ENCODE peak calls at places on chromosome 13, in ten cellular contexts. L is lung; M is H54; S is T-helper 17 cell; T is stimulated activated CD4-positive, alpha-beta T cell treated with anti-CD3 and anti-CD28 coated beads, Interleukin-1b, Interleukin-23, amount 100 ng/mL, for 24 hours; I is stimulated activated CD8-positive, alpha-beta memory T cell treated with anti-CD3 and anti-CD28 coated beads, Interleukin-15, amount 100 ng/mL, for 4 hours; P is Ammon's horn; A is NCI-H1092 treated with DMSO at 0.1 percent for 48 hours; V is T-helper 9 cell; X is T-helper 2 cell. H is an unnamed sample.

GRCh38 chr13:83906240-83906820 is 24.1 kb upstream of the SLITRK1 start:
- DNase-seq in A (no peak), T (no peak), P (no peak), M (no peak), X (no peak), I (no peak), V (no peak), S (no peak), L (no peak), H (no peak)

GRCh38 chr13:57045816-57046691 is 94.7 kb upstream of the PRR20A start:
- DNase-seq in M (no peak), S (no peak), A (no peak), T (no peak), X (no peak), V (no peak), I (no peak), P (no peak), L (no peak), H (no peak)

GRCh38 chr13:101289764-101290163 is 126.5 kb downstream of the NALCN start:
- DNase-seq in M (peak), L (no peak), S (no peak), P (peak), V (no peak), I (no peak), T (no peak), A (peak), X (no peak), H (no peak)

GRCh38 chr13:103351035-103351828 is 285.0 kb upstream of the SLC10A2 start:
- DNase-seq in A (no peak), S (no peak), I (no peak), M (peak), P (no peak), T (no peak), X (no peak), V (no peak), L (no peak), H (no peak)

GRCh38 chr13:104779311-104779710 is 1713.1 kb upstream of the SLC10A2 start:
- DNase-seq in S (no peak), X (no peak), I (no peak), V (no peak), T (no peak), P (no peak), L (no peak), A (no peak), M (no peak), H (no peak)

GRCh38 chr13:83232626-83233025 is 649.6 kb downstream of the SLITRK1 start:
- DNase-seq in L (no peak), X (no peak), T (no peak), S (no peak), M (no peak), A (no peak), P (no peak), I (no peak), V (no peak), H (no peak)

GRCh38 chr13:111130111-111130508 is 15.0 kb downstream of the ARHGEF7 start:
- DNase-seq in X (no peak), V (no peak), T (no peak), S (no peak), L (no peak), A (no peak), P (no peak), I (no peak), M (no peak), H (no peak)

GRCh38 chr13:44414771-44415170 is 41.1 kb downstream of the SERP2 start:
- DNase-seq in L (no peak), X (no peak), T (no peak), V (no peak), P (no peak), I (no peak), S (no peak), A (no peak), M (no peak), H (no peak)

GRCh38 chr13:76014618-76015315 is 378.6 kb downstream of the LMO7 start:
- DNase-seq in V (no peak), T (no peak), A (no peak), S (no peak), I (no peak), M (no peak), L (no peak), X (no peak), P (peak), H (no peak)

GRCh38 chr13:113998781-113999617 is 25.1 kb upstream of the C13orf46 start:
- DNase-seq in M (no peak), L (no peak), P (no peak), X (no peak), T (no peak), I (no peak), S (no peak), A (no peak), V (no peak), H (no peak)

GRCh38 chr13:50275392-50276063 is 260.3 kb downstream of the KCNRG start:
- DNase-seq in T (no peak), V (no peak), I (no peak), A (no peak), L (no peak), P (no peak), M (no peak), S (no peak), X (no peak), H (no peak)

GRCh38 chr13:102816633-102817032 is 17.7 kb downstream of the BIVM start:
- DNase-seq in A (no peak), S (no peak), I (no peak), L (no peak), X (no peak), V (no peak), M (no peak), P (no peak), T (no peak), H (no peak)

GRCh38 chr13:29046588-29046987 is 226.4 kb downstream of the MTUS2 start:
- DNase-seq in L (no peak), V (no peak), A (no peak), M (no peak), S (no peak), I (no peak), T (no peak), P (no peak), X (no peak), H (no peak)

GRCh38 chr13:86085890-86086289 is 286.7 kb upstream of the SLITRK6 start:
- DNase-seq in I (no peak), M (no peak), X (no peak), A (peak), V (no peak), P (no peak), T (no peak), S (no peak), L (no peak), H (no peak)

GRCh38 chr13:111322001-111322915 is 1.8 kb downstream of the TEX29 start:
- DNase-seq in P (no peak), T (no peak), V (no peak), A (no peak), M (no peak), X (no peak), I (no peak), S (no peak), L (no peak), H (no peak)

GRCh38 chr13:42266464-42266863 is 5.5 kb upstream of the AKAP11 start:
- DNase-seq in P (no peak), V (no peak), L (no peak), T (no peak), S (no peak), I (no peak), M (no peak), X (no peak), A (no peak), H (no peak)

GRCh38 chr13:46386996-46387851 is at the start of gene RUBCNL:
- DNase-seq in M (no peak), I (no peak), X (no peak), T (peak), P (peak), S (no peak), A (no peak), V (no peak), L (no peak), H (peak)

GRCh38 chr13:83666126-83666525 is 216.1 kb downstream of the SLITRK1 start:
- DNase-seq in L (no peak), A (no peak), X (no peak), T (no peak), S (no peak), V (no peak), I (no peak), M (no peak), P (no peak), H (no peak)

GRCh38 chr13:100438059-100438788 is 150.4 kb downstream of the GGACT start:
- DNase-seq in S (no peak), M (no peak), P (no peak), T (no peak), I (no peak), A (no peak), V (no peak), L (no peak), X (no peak), H (no peak)

GRCh38 chr13:30863231-30863630 is 42.8 kb upstream of the MEDAG start:
- DNase-seq in X (no peak), T (no peak), I (no peak), P (no peak), A (no peak), M (no peak), V (no peak), L (no peak), S (no peak), H (no peak)

GRCh38 chr13:42247883-42248282 is 24.1 kb upstream of the AKAP11 start:
- DNase-seq in T (no peak), S (no peak), X (no peak), L (no peak), A (no peak), M (no peak), P (no peak), I (no peak), V (no peak), H (no peak)

GRCh38 chr13:39365879-39366278 is 237.1 kb downstream of the LHFPL6 start:
- DNase-seq in T (no peak), P (no peak), L (no peak), X (no peak), V (no peak), A (no peak), S (no peak), M (no peak), I (no peak), H (no peak)

GRCh38 chr13:114041493-114041892 is 67.6 kb upstream of the C13orf46 start:
- DNase-seq in S (no peak), V (no peak), M (no peak), A (no peak), T (no peak), X (no peak), P (no peak), L (no peak), I (no peak), H (no peak)

GRCh38 chr13:27171244-27171829 is at the start of gene USP12:
- DNase-seq in I (no peak), L (no peak), V (no peak), M (no peak), S (peak), P (no peak), A (peak), T (peak), X (peak), H (no peak)

GRCh38 chr13:20960663-20961309 is 58.2 kb upstream of the XPO4 start:
- DNase-seq in A (peak), M (no peak), T (no peak), S (no peak), P (no peak), X (no peak), L (no peak), I (no peak), V (no peak), H (no peak)

GRCh38 chr13:31053098-31053497 is 108.6 kb downstream of the HSPH1 start:
- DNase-seq in I (no peak), L (no peak), M (no peak), S (no peak), A (no peak), V (no peak), P (no peak), T (no peak), X (no peak), H (no peak)

GRCh38 chr13:59710995-59711701 is 452.6 kb downstream of the DIAPH3 start:
- DNase-seq in S (no peak), A (no peak), L (no peak), V (no peak), X (no peak), I (no peak), T (no peak), M (no peak), P (no peak), H (no peak)

GRCh38 chr13:67493835-67494234 is 263.7 kb upstream of the PCDH9 start:
- DNase-seq in A (no peak), X (no peak), I (no peak), T (no peak), P (no peak), M (no peak), L (no peak), S (no peak), V (no peak), H (no peak)

GRCh38 chr13:93226065-93226622 is 463 bp upstream of the GPC6 start:
- DNase-seq in A (no peak), X (no peak), P (no peak), S (no peak), T (no peak), V (no peak), I (no peak), M (no peak), L (no peak), H (no peak)

GRCh38 chr13:29522044-29522685 is 73.3 kb downstream of the SLC7A1 start:
- DNase-seq in I (no peak), S (no peak), P (no peak), X (no peak), M (peak), L (no peak), A (no peak), T (no peak), V (no peak), H (no peak)

GRCh38 chr13:42420304-42420703 is 148.4 kb downstream of the AKAP11 start:
- DNase-seq in P (no peak), T (peak), M (no peak), A (no peak), S (no peak), L (no peak), I (peak), X (no peak), V (no peak), H (no peak)

GRCh38 chr13:97067342-97067895 is 73.1 kb upstream of the OXGR1 start:
- DNase-seq in S (no peak), X (no peak), I (no peak), V (no peak), P (no peak), T (no peak), L (no peak), A (peak), M (no peak), H (no peak)

GRCh38 chr13:99758465-99759162 is 213.0 kb downstream of the ZIC5 start:
- DNase-seq in P (peak), X (no peak), M (no peak), S (no peak), T (no peak), A (no peak), L (no peak), I (no peak), V (no peak), H (no peak)

H was measured in HCT116.